ENCODE peak calls at places on chromosomes 11 and 22, in seven cellular contexts. L is transverse colon, X is suprapubic skin, J is mammary epithelial cell, R is endodermal cell, O is BE2C, B is heart left ventricle. W is an unnamed sample.

GRCh38 chr11:119065369-119065768 is 2.2 kb upstream of the VPS11 start:
- DNase-seq in L (peak; percentile 20), X (no peak), J (no peak), R (peak; percentile 74), O (peak; percentile 52), B (no peak), W (no peak)

GRCh38 chr11:71488968-71489265 is 35.9 kb downstream of the NADSYN1 start:
- DNase-seq in L (no peak), X (no peak), J (no peak), R (no peak), O (no peak), B (no peak), W (no peak)

GRCh38 chr22:23511627-23512347 is 68.3 kb downstream of the IGLL1 start:
- DNase-seq in L (no peak), X (no peak), J (no peak), R (no peak), O (no peak), B (no peak), W (no peak)

GRCh38 chr11:69642549-69642912 is 1.6 kb downstream of the CCND1 start:
- DNase-seq in L (peak; percentile 59), X (peak; percentile 79), J (no peak), R (no peak), O (no peak), B (no peak), W (no peak)

GRCh38 chr11:13329670-13330401 is 52.2 kb downstream of the BMAL1 start:
- DNase-seq in L (no peak), X (no peak), J (peak; percentile 74), R (no peak), O (peak; percentile 43), B (peak; percentile 46), W (no peak)

GRCh38 chr11:91133361-91133760 is 910.5 kb upstream of the CHORDC1 start:
- DNase-seq in L (no peak), X (no peak), J (no peak), R (no peak), O (no peak), B (no peak), W (no peak)

GRCh38 chr11:2582958-2583604 is 116.7 kb downstream of the KCNQ1OT1 start:
- DNase-seq in L (peak; percentile 6), X (peak; percentile 74), J (no peak), R (peak; percentile 48), O (peak; percentile 1), B (no peak), W (peak; percentile 51)

GRCh38 chr22:19495562-19496323 is 16.0 kb downstream of the CDC45 start:
- DNase-seq in L (no peak), X (no peak), J (no peak), R (no peak), O (no peak), B (no peak), W (no peak)

GRCh38 chr11:86952933-86953637 is 2.1 kb downstream of the FZD4 start:
- DNase-seq in L (no peak), X (no peak), J (no peak), R (no peak), O (no peak), B (no peak), W (no peak)

GRCh38 chr11:58928691-58929090 is 10.6 kb upstream of the GLYATL1 start:
- DNase-seq in L (no peak), X (no peak), J (no peak), R (no peak), O (no peak), B (no peak), W (no peak)

GRCh38 chr11:60065801-60066200 is 9.3 kb downstream of the MS4A3 start:
- DNase-seq in L (no peak), X (no peak), J (no peak), R (no peak), O (no peak), B (no peak), W (no peak)

GRCh38 chr22:29030016-29030617 is 31.5 kb downstream of the C22orf31 start:
- DNase-seq in L (no peak), X (no peak), J (peak; percentile 94), R (peak; percentile 62), O (no peak), B (no peak), W (no peak)

GRCh38 chr11:43567396-43567975 is 113.1 kb upstream of the HSD17B12 start:
- DNase-seq in L (no peak), X (no peak), J (no peak), R (peak; percentile 61), O (no peak), B (no peak), W (no peak)

GRCh38 chr11:32121012-32121411 is 30.1 kb downstream of the RCN1 start:
- DNase-seq in L (no peak), X (no peak), J (no peak), R (no peak), O (no peak), B (no peak), W (no peak)

GRCh38 chr11:19880088-19880345 is 167.4 kb downstream of the NAV2 start:
- DNase-seq in L (no peak), X (no peak), J (no peak), R (no peak), O (no peak), B (no peak), W (no peak)

GRCh38 chr11:65489061-65489705 is 9.7 kb upstream of the MALAT1 start:
- DNase-seq in L (peak; percentile 60), X (peak; percentile 79), J (no peak), R (peak; percentile 94), O (no peak), B (peak; percentile 92), W (no peak)

GRCh38 chr22:36439481-36440271 is 41.8 kb downstream of the TXN2 start:
- DNase-seq in L (peak; percentile 65), X (no peak), J (peak; percentile 83), R (peak; percentile 71), O (no peak), B (peak; percentile 88), W (no peak)

GRCh38 chr22:42160251-42160650 is 29.6 kb upstream of the CYP2D6 start:
- DNase-seq in L (no peak), X (no peak), J (no peak), R (no peak), O (no peak), B (no peak), W (no peak)

GRCh38 chr22:42162728-42163489 is 32.3 kb upstream of the CYP2D6 start:
- DNase-seq in L (no peak), X (no peak), J (peak; percentile 85), R (no peak), O (no peak), B (no peak), W (no peak)

GRCh38 chr22:42163515-42163914 is 32.9 kb upstream of the CYP2D6 start:
- DNase-seq in L (no peak), X (no peak), J (no peak), R (no peak), O (no peak), B (no peak), W (no peak)

GRCh38 chr22:42158456-42159132 is 28.0 kb upstream of the CYP2D6 start:
- DNase-seq in L (no peak), X (no peak), J (no peak), R (no peak), O (no peak), B (no peak), W (no peak)

DNA sequence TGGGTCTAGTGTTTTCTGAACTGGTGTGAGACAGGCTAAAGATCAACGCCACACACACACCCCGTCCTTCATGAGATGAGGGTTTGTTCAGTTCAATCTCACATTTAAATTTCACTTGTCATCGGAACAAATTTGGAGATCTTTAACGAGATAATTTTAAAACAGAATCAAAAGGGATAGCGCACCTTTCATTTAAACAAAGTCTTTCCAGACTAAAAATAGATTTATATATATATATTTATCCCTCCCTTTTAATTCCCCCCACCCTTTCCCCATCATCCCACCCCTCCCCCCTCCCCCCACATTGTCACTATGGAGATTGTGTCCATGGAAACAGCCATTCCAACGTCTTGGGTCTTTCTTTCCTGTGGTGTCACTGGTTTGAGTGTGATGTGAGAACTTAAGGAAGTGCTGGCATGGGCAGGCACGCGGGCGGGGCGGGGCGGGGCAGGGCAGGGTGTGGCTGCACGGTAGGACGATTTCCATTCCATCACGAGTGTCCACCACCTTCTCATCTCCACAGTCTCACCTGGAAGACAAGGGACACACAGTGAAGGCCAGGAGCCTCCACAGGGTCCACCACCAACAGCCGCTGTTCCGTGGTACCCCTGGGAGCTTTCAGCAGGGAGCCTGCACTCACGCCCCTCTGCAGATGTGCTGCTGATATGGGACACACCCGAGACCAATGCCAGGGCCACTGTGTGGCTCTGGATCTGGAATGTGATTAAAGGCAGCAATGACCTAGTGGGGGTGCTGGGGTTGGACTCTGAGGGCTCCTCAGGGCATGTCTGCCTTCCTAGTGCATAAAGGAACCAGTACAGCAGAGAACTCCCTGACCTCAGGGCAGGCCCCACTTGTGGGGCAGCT is 30.5 kb upstream of the CYP2D6 start:
- DNase-seq in L (peak; percentile 53), X (no peak), J (no peak), R (no peak), O (no peak), B (no peak), W (no peak)
- H3K4me3 ChIP-seq in L (no peak overlapping the region), X (no peak overlapping the region), J (no peak overlapping the region), R (no peak overlapping the region), O (no peak overlapping the region), B (no peak overlapping the region), W (no peak overlapping the region)

GRCh38 chr11:67668191-67668551 is 6.3 kb downstream of the ALDH3B2 start:
- DNase-seq in L (no peak), X (peak; percentile 64), J (no peak), R (peak; percentile 40), O (no peak), B (no peak), W (no peak)
- H3K4me1 ChIP-seq in L (no peaks in the 10 kb centered on the region), X (peaks cover 3% of the 10 kb centered on the region), J (no peaks in the 10 kb centered on the region), R (no peaks in the 10 kb centered on the region), O (no peaks in the 10 kb centered on the region), B (no peaks in the 10 kb centered on the region), W (no peaks in the 10 kb centered on the region)

DNA sequence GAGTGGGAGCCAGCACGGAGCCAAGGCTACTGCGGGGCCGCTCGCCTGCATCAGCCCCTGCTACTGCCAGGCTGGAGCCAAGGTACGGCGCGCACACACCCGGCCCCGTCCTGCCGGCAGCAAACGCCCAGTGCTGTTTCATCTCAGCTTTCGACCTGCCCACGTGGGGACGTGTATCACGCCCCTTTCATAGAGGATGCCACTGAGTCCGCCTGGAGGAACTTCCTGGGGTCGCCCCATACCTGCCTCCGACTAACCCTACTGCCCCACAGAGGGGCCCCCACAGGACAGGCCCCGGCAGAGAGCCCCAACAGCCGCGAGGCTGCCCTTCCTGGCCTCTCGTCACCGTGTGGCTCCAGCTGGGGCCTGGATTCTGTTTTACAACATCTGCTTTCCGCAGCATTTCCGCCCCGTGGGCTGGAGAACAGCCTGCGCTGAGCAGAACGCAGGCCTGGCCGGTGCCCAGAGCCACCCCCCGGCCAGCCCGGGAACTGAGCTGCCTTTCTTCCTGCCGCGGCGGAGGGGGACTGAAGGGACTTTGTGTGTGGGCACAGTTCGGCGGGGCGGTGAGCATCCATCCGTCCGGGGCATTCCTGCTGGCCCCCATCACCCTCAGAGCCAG is 22.9 kb upstream of the ARHGAP8 start:
- DNase-seq in L (no peak), X (no peak), J (no peak), R (no peak), O (peak; percentile 88), B (peak; percentile 68), W (no peak)
- TF ChIP-seq CTCF in L (peak; percentile 12), X (no peak), J (no peak), R (no peak), O (peak; percentile 55), B (no peak), W (peak; percentile 28)

DNA sequence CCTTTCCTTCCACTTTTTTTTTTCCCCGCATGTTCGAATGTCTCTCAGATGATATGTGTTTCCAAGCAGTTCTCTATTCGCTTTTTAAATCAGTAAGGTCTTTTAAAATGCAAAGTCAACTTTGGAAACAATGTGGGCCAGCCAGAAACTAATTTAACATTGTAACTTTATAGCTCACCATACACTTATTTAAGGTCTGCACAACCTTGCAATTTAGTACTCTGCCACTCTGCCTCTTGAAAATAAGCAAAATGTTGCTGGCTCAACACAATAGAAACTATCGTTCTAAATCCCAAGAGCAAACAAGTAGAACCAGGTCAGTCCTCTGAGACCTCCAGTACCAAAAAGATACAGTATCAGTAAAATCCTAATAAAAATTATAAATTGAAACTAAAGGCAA is 109.0 kb downstream of the SIK3 start:
- DNase-seq in L (no peak), X (no peak), J (no peak), R (no peak), O (no peak), B (no peak), W (no peak)
- H3K4me3 ChIP-seq in L (no peak overlapping the region), X (no peak overlapping the region), J (no peak overlapping the region), R (peak overlapping the region; percentile 26), O (no peak overlapping the region), B (no peak overlapping the region), W (no peak overlapping the region)